ENCODE peak calls at places on chromosomes 11 and 22, in seven cellular contexts. W is MM.1S, L is A549, H is OCI-LY7, D is neural progenitor cell, C is GM23338, Z is fibroblast of lung. Y is an unnamed sample. For H3K4me1, the result is how much of the 10 kb centered on the place peaks cover.

GRCh38 chr11:10550988-10551657 is 10.1 kb upstream of the RNF141 start:
- DNase-seq in L (no peak), D (no peak), C (no peak), Z (no peak), W (no peak), H (no peak), Y (no peak)

GRCh38 chr11:133530501-133530835 is 1.8 kb downstream of the OPCML start:
- DNase-seq in C (peak), H (no peak), W (no peak), L (no peak), Z (no peak), D (peak), Y (no peak)

GRCh38 chr11:72585762-72586590 is 88.2 kb downstream of the PDE2A start:
- DNase-seq in Z (peak), L (peak), H (peak), C (peak), D (peak), W (peak), Y (peak)

GRCh38 chr11:125081098-125081798 is 18.1 kb downstream of the SLC37A2 start:
- DNase-seq in Z (no peak), H (no peak), W (no peak), D (no peak), C (no peak), L (no peak), Y (no peak)

GRCh38 chr22:30191049-30191701 is 55.4 kb downstream of the LIF start:
- DNase-seq in H (no peak), C (no peak), D (no peak), Z (no peak), L (peak), W (no peak), Y (no peak)

GRCh38 chr22:38132136-38132535 is 21.7 kb upstream of the BAIAP2L2 start:
- DNase-seq in Z (no peak), W (no peak), C (no peak), H (no peak), L (no peak), D (no peak), Y (no peak)

GRCh38 chr22:50444663-50445062 is 30.2 kb downstream of the SBF1 start:
- DNase-seq in W (no peak), H (no peak), Z (peak), D (no peak), C (no peak), L (peak), Y (peak)

GRCh38 chr11:70312401-70313357 is 42.2 kb downstream of the PPFIA1 start:
- DNase-seq in C (peak), H (no peak), Z (no peak), W (no peak), D (no peak), L (no peak), Y (no peak)

GRCh38 chr11:62497132-62497915 is 49.3 kb downstream of the AHNAK start:
- DNase-seq in L (peak), W (no peak), H (peak), C (peak), Z (peak), D (peak), Y (peak)

GRCh38 chr22:26671317-26672059 is 14.1 kb downstream of the MIAT start:
- DNase-seq in C (peak), Z (no peak), L (no peak), W (no peak), H (peak), D (no peak), Y (peak)
- H3K4me3 ChIP-seq in C (peak), Z (no peak), L (no peak), W (no peak), H (peak), D (no peak), Y (no peak)

DNA sequence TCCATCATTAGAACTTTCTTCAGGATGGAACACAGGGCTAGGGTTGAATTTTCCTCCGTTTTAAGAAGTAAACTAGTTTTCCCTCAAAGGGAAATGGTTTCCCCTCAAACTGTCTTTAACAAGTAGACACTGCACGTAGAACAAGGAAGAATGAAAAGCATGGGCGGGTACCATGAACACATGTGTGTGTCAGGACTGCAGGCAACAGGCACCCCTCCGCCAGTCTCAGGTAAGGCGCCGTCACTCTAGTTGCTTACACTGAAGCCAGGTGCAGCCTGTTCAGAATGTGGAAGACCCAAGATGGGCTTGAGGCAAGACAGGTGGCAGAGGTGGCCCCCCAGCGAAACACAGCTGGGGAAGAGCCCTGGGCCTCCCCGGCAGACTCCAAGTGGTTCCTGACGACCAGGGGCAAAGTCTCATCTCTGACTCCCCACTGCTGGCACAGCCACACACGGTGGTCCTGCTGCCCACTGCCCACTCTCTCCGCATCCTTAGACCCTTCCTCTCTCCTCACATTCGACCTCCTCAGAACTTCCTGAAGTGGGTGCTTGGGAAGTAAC is 25.4 kb upstream of the MOB2 start:
- DNase-seq in Z (no peak), D (no peak), C (no peak), H (no peak), W (no peak), L (no peak), Y (no peak)
- H3K4me1 ChIP-seq in Z (under half), D (under half), C (under half), H (under half), W (under half), L (under half), Y (under half)

GRCh38 chr11:122976396-122976733 is 5.3 kb downstream of the BSX start:
- DNase-seq in L (no peak), D (no peak), W (no peak), Z (no peak), H (no peak), C (peak), Y (no peak)
- H3K4me2 ChIP-seq in L (no peak), D (peak), W (no peak), Z (no peak), H (no peak), C (peak), Y (no peak)

GRCh38 chr11:121463689-121464335 is 11.0 kb upstream of the SORL1-AS1 start:
- DNase-seq in Z (no peak), C (no peak), D (no peak), H (no peak), W (no peak), L (no peak), Y (no peak)

GRCh38 chr11:121461843-121462242 is 9.1 kb upstream of the SORL1-AS1 start:
- DNase-seq in L (no peak), H (no peak), C (no peak), Z (no peak), W (no peak), D (no peak), Y (no peak)

GRCh38 chr11:121466063-121466794 is 13.5 kb upstream of the SORL1-AS1 start:
- DNase-seq in W (no peak), L (peak), H (peak), D (peak), C (peak), Z (peak), Y (peak)

GRCh38 chr11:121465709-121466062 is 12.9 kb upstream of the SORL1-AS1 start:
- DNase-seq in L (no peak), C (no peak), W (no peak), D (no peak), H (no peak), Z (no peak), Y (no peak)

DNA sequence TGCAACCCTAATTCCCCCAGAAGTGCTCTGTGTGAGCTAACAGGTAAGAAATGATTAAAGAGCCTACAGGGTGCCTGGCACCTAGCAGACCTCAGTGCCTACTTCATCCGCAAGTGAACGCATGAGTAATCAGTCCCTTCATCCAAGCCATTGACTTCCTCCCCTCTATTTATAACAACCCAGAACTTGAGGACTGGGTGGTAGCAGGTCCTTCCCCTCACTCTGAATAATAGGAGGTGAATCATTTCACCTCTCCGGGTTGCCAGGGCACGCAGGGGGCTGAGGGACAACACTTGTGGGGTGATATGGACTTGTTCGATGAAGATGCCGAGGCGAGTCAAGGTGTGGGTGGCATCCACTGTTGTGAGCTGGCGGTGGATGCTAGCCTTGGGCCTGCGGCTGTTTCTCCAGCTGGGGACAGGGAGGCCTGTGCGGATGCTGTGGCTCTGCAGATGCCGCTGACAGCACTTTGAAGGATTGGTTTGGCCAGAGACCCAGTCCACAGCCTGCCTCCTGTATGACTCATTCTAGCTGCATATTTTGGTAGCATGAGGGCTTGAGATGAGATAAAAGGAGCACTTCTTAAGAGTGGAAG is 11.7 kb upstream of the SORL1-AS1 start:
- DNase-seq in D (no peak), C (no peak), H (peak), L (peak), W (no peak), Z (peak), Y (peak)
- H3K4me3 ChIP-seq in D (no peak), C (no peak), H (peak), L (no peak), W (no peak), Z (no peak), Y (no peak)

DNA sequence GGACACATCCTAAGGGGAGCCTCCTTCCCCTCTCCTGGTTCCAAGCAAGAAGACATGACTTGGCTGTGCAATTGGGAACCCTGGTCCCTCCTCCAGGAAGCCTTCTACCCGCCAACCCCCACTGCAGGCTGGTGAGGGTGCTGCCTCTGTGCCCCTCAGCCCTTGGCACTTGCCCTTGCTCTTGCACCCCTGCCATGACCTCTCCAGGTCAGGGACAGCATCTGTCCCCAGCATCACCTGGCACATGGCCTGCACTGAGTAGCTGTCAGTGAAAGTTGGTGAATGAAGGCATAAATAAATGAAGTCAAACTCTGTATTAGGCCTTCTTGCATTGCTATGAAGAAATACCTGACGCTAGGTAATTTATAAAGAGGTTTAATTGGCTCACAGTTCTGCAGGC is 1.9 kb upstream of the GTSE1 start:
- DNase-seq in Z (no peak), L (no peak), H (no peak), D (no peak), C (no peak), W (no peak), Y (no peak)
- H3K4me1 ChIP-seq in Z (under half), L (under half), H (under half), D (under half), C (under half), W (under half), Y (under half)

Y was measured in mammary epithelial cell.